ENCODE peak calls at places on chromosome 4, in four cellular contexts. U is brain microvascular endothelial cell, Q is NCI-H1092, Y is hypothalamus. C is an unnamed sample.

GRCh38 chr4:161658658-161659057 is 505.1 kb downstream of the FSTL5 start:
- DNase-seq in U (no peak), Y (no peak), Q (no peak), C (no peak)

GRCh38 chr4:78938474-78938867 is 767 bp downstream of the PAQR3 start:
- DNase-seq in Y (peak; percentile 49), Q (no peak), U (no peak), C (no peak)

GRCh38 chr4:182756161-182756690 is 161.0 kb downstream of the DCTD start:
- DNase-seq in Y (no peak), U (no peak), Q (no peak), C (no peak)

GRCh38 chr4:148444296-148445070 is 2.3 kb upstream of the NR3C2 start:
- DNase-seq in Q (no peak), Y (peak; percentile 70), U (no peak), C (no peak)

GRCh38 chr4:5399790-5400421 is 308.5 kb downstream of the EVC2 start:
- DNase-seq in Y (no peak), Q (peak; percentile 33), U (peak; percentile 18), C (no peak)

GRCh38 chr4:74555231-74555630 is 110.3 kb downstream of the AREG start:
- DNase-seq in Y (no peak), U (peak; percentile 21), Q (no peak), C (no peak)

GRCh38 chr4:24845132-24845531 is 49.8 kb downstream of the SOD3 start:
- DNase-seq in U (no peak), Q (no peak), Y (no peak), C (no peak)

GRCh38 chr4:77636902-77637301 is 31.3 kb downstream of the CXCL13 start:
- DNase-seq in Q (no peak), Y (no peak), U (peak; percentile 93), C (peak; percentile 93)

GRCh38 chr4:37693450-37694190 is 7.4 kb upstream of the RELL1 start:
- DNase-seq in U (peak; percentile 94), Q (no peak), Y (no peak), C (peak; percentile 79)

GRCh38 chr4:145663194-145663593 is 16.8 kb upstream of the C4orf51 start:
- DNase-seq in U (no peak), Y (no peak), Q (no peak), C (no peak)

GRCh38 chr4:6252051-6252450 is 17.6 kb upstream of the WFS1 start:
- DNase-seq in Q (no peak), U (no peak), Y (peak; percentile 59), C (no peak)

GRCh38 chr4:88360791-88361190 is 17.9 kb upstream of the HERC6 start:
- DNase-seq in Q (no peak), U (no peak), Y (no peak), C (no peak)

GRCh38 chr4:10063544-10064300 is 42.4 kb upstream of the SLC2A9 start:
- DNase-seq in U (peak; percentile 73), Y (peak; percentile 83), Q (peak; percentile 42), C (peak; percentile 54)

GRCh38 chr4:176671532-176671931 is 121.2 kb downstream of the VEGFC start:
- DNase-seq in Y (no peak), Q (no peak), U (no peak), C (peak; percentile 10)

GRCh38 chr4:85669992-85670548 is 195.1 kb downstream of the ARHGAP24 start:
- DNase-seq in Y (no peak), Q (no peak), U (no peak), C (no peak)

GRCh38 chr4:8745828-8746225 is 125.8 kb downstream of the HMX1 start:
- DNase-seq in Y (no peak), U (no peak), Q (no peak), C (no peak)

GRCh38 chr4:1233641-1234277 is 15.2 kb downstream of the CTBP1 start:
- DNase-seq in Q (no peak), Y (no peak), U (no peak), C (no peak)

GRCh38 chr4:10173754-10174749 is 57.5 kb upstream of the WDR1 start:
- DNase-seq in Y (no peak), Q (peak; percentile 69), U (no peak), C (no peak)

GRCh38 chr4:10697071-10697470 is 12.5 kb upstream of the CLNK start:
- DNase-seq in U (no peak), Q (peak; percentile 34), Y (no peak), C (no peak)

GRCh38 chr4:140906984-140907962 is 151.1 kb upstream of the TBC1D9 start:
- DNase-seq in Q (no peak), U (no peak), Y (no peak), C (no peak)

GRCh38 chr4:24703298-24703697 is 92.1 kb upstream of the SOD3 start:
- DNase-seq in Q (no peak), U (no peak), Y (no peak), C (no peak)

GRCh38 chr4:140777894-140778293 is 21.7 kb upstream of the TBC1D9 start:
- DNase-seq in U (no peak), Y (no peak), Q (no peak), C (no peak)

GRCh38 chr4:37902212-37902611 is 11.3 kb downstream of the TBC1D1 start:
- DNase-seq in U (no peak), Y (no peak), Q (no peak), C (no peak)

GRCh38 chr4:152462047-152462446 is 73.8 kb downstream of the FBXW7 start:
- DNase-seq in U (no peak), Q (no peak), Y (no peak), C (no peak)

GRCh38 chr4:6221296-6221850 is 21.0 kb upstream of the JAKMIP1 start:
- DNase-seq in Y (peak; percentile 81), U (no peak), Q (peak; percentile 52), C (no peak)

GRCh38 chr4:133483600-133484246 is 334.6 kb downstream of the PCDH10 start:
- DNase-seq in Q (no peak), Y (peak; percentile 9), U (peak; percentile 56), C (no peak)

GRCh38 chr4:3368841-3369760 is 72.7 kb upstream of the HGFAC start:
- DNase-seq in U (no peak), Q (peak; percentile 44), Y (peak; percentile 75), C (no peak)

GRCh38 chr4:143531773-143532491 is 18.4 kb downstream of the SMARCA5 start:
- DNase-seq in U (no peak), Y (no peak), Q (no peak), C (no peak)

GRCh38 chr4:47566566-47566965 is 81.5 kb downstream of the ATP10D start:
- DNase-seq in U (no peak), Y (no peak), Q (no peak), C (no peak)

GRCh38 chr4:95129708-95130343 is 372.1 kb downstream of the BMPR1B start:
- DNase-seq in Y (no peak), Q (no peak), U (peak; percentile 99), C (peak; percentile 99)

GRCh38 chr4:177001271-177002175 is 208.8 kb upstream of the VEGFC start:
- DNase-seq in Q (no peak), U (no peak), Y (peak; percentile 13), C (no peak)